ENCODE peak calls at places on chromosomes 5 and 9, in six cellular contexts. S, W, I, N, F and B are unnamed samples.

GRCh38 chr9:82997471-82998140 is 65.3 kb downstream of the RASEF start:
- DNase-seq in S (no peak), W (no peak), I (no peak), N (no peak), F (no peak), B (no peak)

GRCh38 chr9:100324594-100325200 is 28.0 kb downstream of the TEX10 start:
- DNase-seq in S (no peak), W (peak; percentile 30), I (peak; percentile 74), N (no peak), F (peak; percentile 74), B (peak; percentile 76)

GRCh38 chr9:24036459-24036858 is 210.4 kb upstream of the ELAVL2 start:
- DNase-seq in S (no peak), W (no peak), I (no peak), N (no peak), F (no peak), B (no peak)

GRCh38 chr9:78428640-78429039 is 131.7 kb downstream of the PSAT1 start:
- DNase-seq in S (no peak), W (no peak), I (no peak), N (no peak), F (no peak), B (no peak)

GRCh38 chr5:112006721-112007120 is 249.7 kb upstream of the NREP start:
- DNase-seq in S (no peak), W (peak; percentile 39), I (peak; percentile 61), N (no peak), F (peak; percentile 87), B (peak; percentile 90)

GRCh38 chr9:20692554-20692953 is 8.5 kb downstream of the FOCAD start:
- DNase-seq in S (no peak), W (no peak), I (no peak), N (no peak), F (peak; percentile 66), B (peak; percentile 8)

GRCh38 chr5:56060276-56061110 is 65.7 kb upstream of the IL6ST start:
- DNase-seq in S (no peak), W (no peak), I (no peak), N (no peak), F (no peak), B (no peak)

GRCh38 chr9:124125590-124126047 is 114.1 kb downstream of the LHX2 start:
- DNase-seq in S (no peak), W (no peak), I (no peak), N (no peak), F (no peak), B (no peak)

GRCh38 chr5:53035868-53036381 is 46.8 kb downstream of the ITGA2 start:
- DNase-seq in S (no peak), W (peak; percentile 52), I (peak; percentile 65), N (no peak), F (peak; percentile 66), B (peak; percentile 35)

GRCh38 chr5:82045526-82046267 is 73.9 kb downstream of the ATG10 start:
- DNase-seq in S (no peak), W (peak; percentile 48), I (peak; percentile 72), N (no peak), F (peak; percentile 76), B (peak; percentile 64)

GRCh38 chr9:88460583-88461332 is 72.5 kb downstream of the SPIN1 start:
- DNase-seq in S (no peak), W (peak; percentile 53), I (peak; percentile 37), N (no peak), F (no peak), B (no peak)

GRCh38 chr9:95100071-95100627 is 217.4 kb downstream of the FANCC start:
- DNase-seq in S (no peak), W (peak; percentile 80), I (peak; percentile 62), N (no peak), F (peak; percentile 53), B (no peak)

GRCh38 chr9:125694478-125694877 is 12.5 kb downstream of the MAPKAP1 start:
- DNase-seq in S (no peak), W (no peak), I (no peak), N (no peak), F (peak; percentile 12), B (peak; percentile 58)

GRCh38 chr5:176806137-176806536 is 4.2 kb upstream of the UNC5A start:
- DNase-seq in S (no peak), W (peak; percentile 41), I (peak; percentile 35), N (no peak), F (peak; percentile 18), B (peak; percentile 45)

GRCh38 chr9:132040808-132041207 is 38.9 kb downstream of the MED27 start:
- DNase-seq in S (no peak), W (no peak), I (no peak), N (no peak), F (no peak), B (no peak)

GRCh38 chr9:125750656-125751035 is 3.5 kb downstream of the PBX3 start:
- DNase-seq in S (no peak), W (no peak), I (peak; percentile 41), N (no peak), F (no peak), B (no peak)

GRCh38 chr9:115891929-115892328 is 261.7 kb upstream of the PAPPA start:
- DNase-seq in S (no peak), W (peak; percentile 59), I (peak; percentile 55), N (no peak), F (peak; percentile 86), B (peak; percentile 42)

GRCh38 chr9:72445291-72446000 is 76.0 kb upstream of the TMC1 start:
- DNase-seq in S (no peak), W (no peak), I (peak; percentile 30), N (no peak), F (peak; percentile 47), B (no peak)

GRCh38 chr5:16983972-16984371 is 47.9 kb upstream of the MYO10 start:
- DNase-seq in S (no peak), W (peak; percentile 63), I (no peak), N (no peak), F (no peak), B (no peak)

GRCh38 chr9:134010774-134011173 is 14.5 kb upstream of the BRD3OS start:
- DNase-seq in S (peak; percentile 54), W (no peak), I (no peak), N (no peak), F (no peak), B (no peak)

GRCh38 chr5:74641014-74641777 is 668 bp upstream of the ENC1 start:
- DNase-seq in S (peak; percentile 62), W (peak; percentile 89), I (peak; percentile 91), N (peak; percentile 97), F (peak; percentile 64), B (peak; percentile 76)

GRCh38 chr9:82805027-82805426 is 257.9 kb downstream of the RASEF start:
- DNase-seq in S (no peak), W (no peak), I (no peak), N (no peak), F (no peak), B (no peak)

GRCh38 chr5:80189701-80190100 is 66.1 kb downstream of the SERINC5 start:
- DNase-seq in S (no peak), W (no peak), I (no peak), N (no peak), F (no peak), B (no peak)

GRCh38 chr5:96838483-96839395 is 31.0 kb upstream of the ERAP1 start:
- DNase-seq in S (no peak), W (no peak), I (no peak), N (peak; percentile 46), F (no peak), B (no peak)

GRCh38 chr5:62496876-62497275 is 81.7 kb upstream of the LRRC70 start:
- DNase-seq in S (no peak), W (no peak), I (no peak), N (no peak), F (no peak), B (no peak)

GRCh38 chr5:160769264-160769663 is 82.7 kb downstream of the ATP10B start:
- DNase-seq in S (no peak), W (no peak), I (no peak), N (peak; percentile 84), F (no peak), B (no peak)

DNA sequence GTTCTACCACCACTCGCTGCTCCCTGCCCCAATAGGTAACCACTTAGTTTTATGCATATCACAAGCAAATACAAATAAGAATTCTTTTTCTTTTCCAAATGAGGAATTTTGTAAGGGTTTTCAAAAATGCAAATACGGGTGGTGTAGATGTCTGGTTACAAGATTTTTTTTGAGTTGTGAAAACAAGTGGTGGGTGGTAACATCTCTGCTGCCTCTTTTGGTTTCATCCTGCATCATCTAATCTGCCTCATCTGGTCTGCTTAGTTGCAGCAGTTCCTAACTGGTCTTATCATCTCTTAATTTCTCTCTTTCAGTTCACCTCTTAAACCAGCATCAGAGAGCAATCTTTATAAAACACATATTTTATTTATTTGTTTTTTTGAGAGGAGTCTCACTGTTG is 5.3 kb downstream of the NFX1 start:
- DNase-seq in S (no peak), W (no peak), I (no peak), N (no peak), F (no peak), B (no peak)
- H3K4me3 ChIP-seq in S (no peak overlapping the region), W (no peak overlapping the region), I (no peak overlapping the region), N (no peak overlapping the region), F (no peak overlapping the region), B (no peak overlapping the region)

GRCh38 chr5:9731159-9731558 is 101.0 kb upstream of the TAS2R1 start:
- DNase-seq in S (no peak), W (no peak), I (no peak), N (no peak), F (no peak), B (no peak)
- H3K4me3 ChIP-seq in S (no peak overlapping the region), W (no peak overlapping the region), I (no peak overlapping the region), N (no peak overlapping the region), F (no peak overlapping the region), B (no peak overlapping the region)

GRCh38 chr5:6163913-6164312 is 214.4 kb downstream of the MED10 start:
- DNase-seq in S (no peak), W (no peak), I (no peak), N (no peak), F (no peak), B (no peak)

GRCh38 chr5:6162175-6162574 is 216.2 kb downstream of the MED10 start:
- DNase-seq in S (no peak), W (no peak), I (no peak), N (no peak), F (no peak), B (no peak)

GRCh38 chr5:6161257-6161656 is 217.1 kb downstream of the MED10 start:
- DNase-seq in S (no peak), W (peak; percentile 36), I (no peak), N (no peak), F (no peak), B (no peak)

GRCh38 chr5:6158974-6159863 is 219.1 kb downstream of the MED10 start:
- DNase-seq in S (no peak), W (peak; percentile 100), I (peak; percentile 96), N (no peak), F (peak; percentile 21), B (peak; percentile 20)

GRCh38 chr5:6159864-6160199 is 218.5 kb downstream of the MED10 start:
- DNase-seq in S (no peak), W (no peak), I (no peak), N (no peak), F (no peak), B (no peak)
- H3K4me3 ChIP-seq in S (no peak overlapping the region), W (peak overlapping the region; percentile 49), I (peak overlapping the region; percentile 52), N (no peak overlapping the region), F (no peak overlapping the region), B (no peak overlapping the region)

DNA sequence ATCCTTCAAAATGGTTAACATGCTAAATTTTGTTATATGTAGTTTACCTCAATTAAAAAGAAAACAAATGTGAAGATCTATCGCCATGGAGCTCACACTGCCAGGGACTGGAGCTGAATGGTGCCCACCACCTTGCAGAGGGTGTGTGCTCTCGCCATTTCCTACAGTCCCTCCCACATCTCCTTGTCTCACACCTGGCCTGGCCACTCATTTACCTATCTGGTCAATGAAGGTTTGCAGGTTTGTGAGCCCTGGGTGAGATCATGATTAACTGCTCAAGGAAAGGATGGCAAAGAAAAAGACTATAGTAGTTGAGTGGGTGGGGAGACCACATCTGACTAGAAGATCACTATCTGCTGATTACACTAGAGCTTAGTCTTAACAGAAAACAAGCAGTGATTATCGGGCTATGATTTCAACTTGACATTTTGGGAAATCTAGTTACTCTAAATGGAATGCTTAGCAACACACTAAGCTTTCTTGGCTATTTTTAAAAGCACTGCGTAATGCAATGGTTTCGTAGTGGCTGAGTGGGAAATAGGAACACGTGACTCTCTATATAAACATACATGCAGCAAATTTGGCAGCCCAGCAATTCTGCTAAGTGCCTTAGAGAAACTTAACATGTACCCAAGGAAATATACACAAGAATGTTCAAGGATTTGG is 27.3 kb downstream of the PUM3 start:
- DNase-seq in S (peak; percentile 46), W (no peak), I (peak; percentile 86), N (peak; percentile 32), F (peak; percentile 98), B (peak; percentile 87)
- H3K4me3 ChIP-seq in S (no peak overlapping the region), W (no peak overlapping the region), I (peak overlapping the region; percentile 37), N (no peak overlapping the region), F (no peak overlapping the region), B (no peak overlapping the region)